ENCODE peak calls at places on chromosomes 4 and X, in four cellular contexts. One of them, this sample, is unnamed.

GRCh38 chr4:2741626-2742025 is 14.5 kb downstream of the TNIP2 start:
- DNase-seq in astrocyte: peak; percentile 46
- DNase-seq in neural progenitor cell: no peak
- DNase-seq in upper lobe of left lung: no peak
- DNase-seq in this sample: peak; percentile 30

GRCh38 chrX:118211891-118212816 is 95.5 kb upstream of the KLHL13 start:
- DNase-seq in astrocyte: no peak
- DNase-seq in neural progenitor cell: no peak
- DNase-seq in upper lobe of left lung: no peak
- DNase-seq in this sample: no peak

GRCh38 chr4:105417624-105418023 is 56.2 kb downstream of the PPA2 start:
- DNase-seq in neural progenitor cell: no peak
- DNase-seq in upper lobe of left lung: no peak
- DNase-seq in astrocyte: no peak
- DNase-seq in this sample: no peak

GRCh38 chr4:2535386-2536192 is 858 bp upstream of the FAM193A start:
- DNase-seq in astrocyte: peak; percentile 11
- DNase-seq in neural progenitor cell: peak; percentile 73
- DNase-seq in upper lobe of left lung: peak; percentile 89
- DNase-seq in this sample: peak; percentile 69

GRCh38 chr4:25180524-25181131 is 20.4 kb upstream of the SEPSECS start:
- DNase-seq in astrocyte: peak; percentile 14
- DNase-seq in neural progenitor cell: peak; percentile 67
- DNase-seq in upper lobe of left lung: no peak
- DNase-seq in this sample: no peak

GRCh38 chr4:845836-846251 is 19.9 kb upstream of the CPLX1 start:
- DNase-seq in neural progenitor cell: no peak
- DNase-seq in astrocyte: peak; percentile 16
- DNase-seq in upper lobe of left lung: peak; percentile 51
- DNase-seq in this sample: no peak

GRCh38 chrX:35076061-35076460 is 133.5 kb downstream of the FAM47B start:
- DNase-seq in astrocyte: no peak
- DNase-seq in neural progenitor cell: peak; percentile 4
- DNase-seq in upper lobe of left lung: no peak
- DNase-seq in this sample: no peak

GRCh38 chr4:183106839-183107238 is 7.8 kb downstream of the WWC2 start:
- DNase-seq in neural progenitor cell: no peak
- DNase-seq in upper lobe of left lung: no peak
- DNase-seq in astrocyte: no peak
- DNase-seq in this sample: no peak

GRCh38 chrX:31483336-31483735 is 411.5 kb upstream of the FTHL17 start:
- DNase-seq in astrocyte: peak; percentile 84
- DNase-seq in neural progenitor cell: no peak
- DNase-seq in upper lobe of left lung: no peak
- DNase-seq in this sample: no peak

GRCh38 chrX:123756320-123756719 is 23.5 kb upstream of the THOC2 start:
- DNase-seq in neural progenitor cell: no peak
- DNase-seq in astrocyte: peak; percentile 58
- DNase-seq in upper lobe of left lung: no peak
- DNase-seq in this sample: no peak

GRCh38 chr4:4857809-4858508 is 1.5 kb upstream of the MSX1 start:
- DNase-seq in upper lobe of left lung: no peak
- DNase-seq in neural progenitor cell: peak; percentile 84
- DNase-seq in astrocyte: no peak
- DNase-seq in this sample: no peak

GRCh38 chrX:78024349-78025108 is 55.1 kb upstream of the PGAM4 start:
- DNase-seq in astrocyte: no peak
- DNase-seq in neural progenitor cell: peak; percentile 2
- DNase-seq in upper lobe of left lung: no peak
- DNase-seq in this sample: peak; percentile 52

GRCh38 chrX:1152090-1152489 is 60.4 kb downstream of the CRLF2 start:
- DNase-seq in upper lobe of left lung: no peak
- DNase-seq in astrocyte: no peak
- DNase-seq in neural progenitor cell: no peak
- DNase-seq in this sample: no peak

GRCh38 chrX:102517331-102517730 is 792 bp upstream of the TMSB15A start:
- DNase-seq in neural progenitor cell: peak; percentile 15
- DNase-seq in astrocyte: no peak
- DNase-seq in upper lobe of left lung: no peak
- DNase-seq in this sample: no peak

GRCh38 chr4:168569909-168570276 is 73.0 kb downstream of the PALLD start:
- DNase-seq in upper lobe of left lung: no peak
- DNase-seq in astrocyte: no peak
- DNase-seq in neural progenitor cell: no peak
- DNase-seq in this sample: no peak

DNA sequence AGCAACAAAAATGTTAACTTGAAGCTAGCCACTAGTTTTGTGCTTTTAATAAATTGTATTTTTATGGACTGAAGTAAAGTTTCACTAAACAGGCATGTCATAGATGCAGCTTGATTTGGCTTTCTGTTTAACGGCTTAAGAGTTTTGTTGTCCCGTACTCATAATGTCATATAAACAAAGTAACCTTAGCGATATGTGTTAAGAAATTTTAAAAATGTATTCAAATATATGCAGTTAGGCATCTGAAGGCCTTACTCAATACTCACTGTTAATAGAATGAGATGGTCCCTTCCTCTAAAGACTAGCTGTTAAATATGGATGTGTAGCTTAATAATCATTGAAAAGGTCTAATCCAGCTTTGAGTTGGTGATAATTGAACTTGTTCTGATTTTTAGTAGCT is 1.0 kb upstream of the SCLT1 start:
- DNase-seq in neural progenitor cell: no peak
- DNase-seq in astrocyte: no peak
- DNase-seq in upper lobe of left lung: no peak
- DNase-seq in this sample: no peak
- H3K4me3 ChIP-seq in neural progenitor cell: no peak overlapping the region
- H3K4me3 ChIP-seq in astrocyte: peak overlapping the region; percentile 99
- H3K4me3 ChIP-seq in upper lobe of left lung: no peak overlapping the region
- H3K4me3 ChIP-seq in this sample: peak overlapping the region; percentile 70

DNA sequence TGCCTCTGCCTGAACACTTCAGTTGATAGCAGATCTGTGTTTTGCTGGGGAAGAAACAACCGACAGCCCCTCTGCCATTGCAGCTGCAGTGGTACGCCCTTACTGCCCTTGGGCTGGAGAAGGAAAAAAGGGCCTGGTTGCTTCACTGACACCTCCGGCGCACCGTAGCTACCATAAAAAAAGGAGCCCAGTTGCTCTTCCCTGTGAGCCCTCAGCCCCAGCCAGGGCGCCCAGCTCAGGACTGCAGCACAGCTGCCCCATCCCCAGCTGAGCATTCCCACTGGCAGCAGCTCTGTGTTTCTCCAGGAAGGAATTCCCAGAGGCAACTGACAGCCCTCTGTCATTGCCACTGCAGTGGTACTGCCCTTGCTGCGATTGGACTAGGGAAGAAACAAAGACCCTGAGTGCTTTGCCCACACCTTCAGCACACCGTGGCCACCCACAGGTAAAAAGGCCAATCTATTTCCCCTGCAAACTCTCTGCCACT is 142.7 kb downstream of the DKK2 start:
- DNase-seq in upper lobe of left lung: peak; percentile 31
- DNase-seq in neural progenitor cell: no peak
- DNase-seq in astrocyte: no peak
- DNase-seq in this sample: no peak
- TF ChIP-seq CTCF in upper lobe of left lung: no peak
- TF ChIP-seq CTCF in neural progenitor cell: no peak
- TF ChIP-seq CTCF in astrocyte: no peak
- TF ChIP-seq CTCF in this sample: no peak

DNA sequence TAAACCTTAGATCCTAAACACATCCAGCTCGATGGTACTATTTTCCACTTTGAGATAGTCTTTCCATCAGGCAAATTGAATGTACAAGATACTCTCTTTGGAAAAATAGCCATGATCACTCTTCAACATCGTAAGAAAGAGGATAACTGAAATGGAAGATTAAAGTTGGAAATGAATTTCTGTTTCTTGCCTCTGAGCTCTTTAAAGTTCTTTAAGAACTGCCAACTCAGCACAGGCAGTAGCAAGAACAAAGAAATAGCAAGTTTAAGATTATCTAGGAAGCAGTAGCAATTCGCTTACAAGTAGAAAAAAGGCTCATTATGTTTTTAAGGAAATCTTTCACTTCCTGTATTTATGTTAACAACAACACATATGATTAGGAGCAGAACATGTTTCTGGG is 127.6 kb downstream of the CDS1 start:
- DNase-seq in neural progenitor cell: no peak
- DNase-seq in upper lobe of left lung: no peak
- DNase-seq in astrocyte: no peak
- DNase-seq in this sample: no peak
- H3K36me3 ChIP-seq in neural progenitor cell: peaks cover 37% of the 10 kb centered on the region
- H3K36me3 ChIP-seq in upper lobe of left lung: peaks cover 90% of the 10 kb centered on the region
- H3K36me3 ChIP-seq in astrocyte: peaks cover 42% of the 10 kb centered on the region
- H3K36me3 ChIP-seq in this sample: peaks cover 84% of the 10 kb centered on the region

GRCh38 chrX:132956421-132957210 is 1.8 kb downstream of the HS6ST2 start:
- DNase-seq in upper lobe of left lung: peak; percentile 70
- DNase-seq in neural progenitor cell: peak; percentile 39
- DNase-seq in astrocyte: no peak
- DNase-seq in this sample: no peak
- H3K4me3 ChIP-seq in upper lobe of left lung: peak overlapping the region; percentile 29
- H3K4me3 ChIP-seq in neural progenitor cell: peak overlapping the region; percentile 63
- H3K4me3 ChIP-seq in astrocyte: peak overlapping the region; percentile 28
- H3K4me3 ChIP-seq in this sample: peak overlapping the region; percentile 48

This sample was measured in lower lobe of right lung.